ENCODE peak calls at places on chromosomes 2 and 18, in five cellular contexts. T, A, B, N and S are unnamed samples.

GRCh38 chr2:207075456-207075855 is 90.3 kb downstream of the KLF7 start:
- DNase-seq in T (no peak), B (no peak), N (no peak), A (no peak), S (no peak)

GRCh38 chr2:240803191-240803590 is 16.8 kb downstream of the KIF1A start:
- DNase-seq in N (no peak), A (no peak), B (no peak), T (no peak), S (no peak)

GRCh38 chr2:112884869-112885502 is 26.0 kb upstream of the IL37 start:
- DNase-seq in T (peak), A (peak), N (no peak), B (peak), S (no peak)

GRCh38 chr2:25822190-25823117 is 55.8 kb downstream of the ASXL2 start:
- DNase-seq in T (no peak), N (peak), A (peak), B (peak), S (no peak)

GRCh38 chr2:150162241-150162942 is 325.1 kb downstream of the RND3 start:
- DNase-seq in B (no peak), A (no peak), N (no peak), T (no peak), S (no peak)

GRCh38 chr2:219496781-219497494 is 1.8 kb upstream of the GMPPA start:
- DNase-seq in A (peak), B (no peak), T (peak), N (no peak), S (no peak)

GRCh38 chr2:109108740-109109139 is 20.3 kb upstream of the SH3RF3 start:
- DNase-seq in T (no peak), N (no peak), A (no peak), B (no peak), S (no peak)

GRCh38 chr2:215422676-215423075 is 13.2 kb downstream of the FN1 start:
- DNase-seq in B (peak), T (no peak), N (no peak), A (peak), S (no peak)

GRCh38 chr18:8507881-8508280 is 101.4 kb upstream of the RAB12 start:
- DNase-seq in T (no peak), A (peak), N (no peak), B (peak), S (no peak)

GRCh38 chr2:170783549-170783948 is 13.4 kb downstream of the ERICH2 start:
- DNase-seq in T (no peak), A (no peak), B (no peak), N (no peak), S (no peak)

GRCh38 chr2:129741165-129741564 is 238.3 kb upstream of the RAB6C start:
- DNase-seq in A (no peak), N (no peak), T (no peak), B (no peak), S (no peak)

GRCh38 chr2:151150325-151150724 is 111.3 kb downstream of the RBM43 start:
- DNase-seq in N (no peak), T (no peak), B (no peak), A (no peak), S (no peak)

GRCh38 chr2:70089220-70089945 is 2.1 kb downstream of the PCBP1 start:
- DNase-seq in T (no peak), N (no peak), B (no peak), A (peak), S (no peak)

GRCh38 chr18:12943200-12943599 is 4.6 kb upstream of the SEH1L start:
- DNase-seq in A (peak), T (no peak), B (peak), N (no peak), S (no peak)

GRCh38 chr2:11048335-11049008 is 106.8 kb upstream of the SLC66A3 start:
- DNase-seq in T (no peak), A (no peak), N (no peak), B (no peak), S (no peak)

GRCh38 chr2:104856086-104856972 is 2.4 kb downstream of the POU3F3 start:
- DNase-seq in A (no peak), N (no peak), B (no peak), T (no peak), S (no peak)

GRCh38 chr2:104855174-104856085 is 1.5 kb downstream of the POU3F3 start:
- DNase-seq in B (no peak), N (no peak), T (no peak), A (peak), S (no peak)

GRCh38 chr2:104857262-104858221 is 3.6 kb downstream of the POU3F3 start:
- DNase-seq in B (no peak), N (no peak), T (no peak), A (no peak), S (no peak)

GRCh38 chr2:104858325-104858978 is 4.5 kb downstream of the POU3F3 start:
- DNase-seq in T (no peak), B (no peak), N (no peak), A (no peak), S (no peak)

GRCh38 chr2:104856973-104857261 is 3.0 kb downstream of the POU3F3 start:
- DNase-seq in N (no peak), A (no peak), T (no peak), B (no peak), S (no peak)
- H3K4me3 ChIP-seq in N (peak), A (no peak), T (no peak), B (no peak), S (peak)

GRCh38 chr2:119260636-119261497 is 37.2 kb downstream of the STEAP3 start:
- DNase-seq in A (no peak), B (peak), N (no peak), T (no peak), S (peak)
- TF ChIP-seq CTCF in A (no peak), B (no peak), N (no peak), T (no peak), S (no peak)

GRCh38 chr2:88442501-88442900 is 10.0 kb downstream of the FOXI3 start:
- DNase-seq in B (no peak), A (no peak), N (no peak), T (no peak), S (no peak)

GRCh38 chr2:88448248-88448647 is 4.2 kb downstream of the FOXI3 start:
- DNase-seq in B (no peak), N (no peak), A (no peak), T (no peak), S (no peak)

GRCh38 chr2:88442061-88442460 is 10.4 kb downstream of the FOXI3 start:
- DNase-seq in T (no peak), N (no peak), A (no peak), B (no peak), S (no peak)

GRCh38 chr2:88443353-88443938 is 9.0 kb downstream of the FOXI3 start:
- DNase-seq in N (no peak), T (no peak), B (no peak), A (no peak), S (no peak)
- H3K4me3 ChIP-seq in N (no peak), T (no peak), B (no peak), A (no peak), S (no peak)

DNA sequence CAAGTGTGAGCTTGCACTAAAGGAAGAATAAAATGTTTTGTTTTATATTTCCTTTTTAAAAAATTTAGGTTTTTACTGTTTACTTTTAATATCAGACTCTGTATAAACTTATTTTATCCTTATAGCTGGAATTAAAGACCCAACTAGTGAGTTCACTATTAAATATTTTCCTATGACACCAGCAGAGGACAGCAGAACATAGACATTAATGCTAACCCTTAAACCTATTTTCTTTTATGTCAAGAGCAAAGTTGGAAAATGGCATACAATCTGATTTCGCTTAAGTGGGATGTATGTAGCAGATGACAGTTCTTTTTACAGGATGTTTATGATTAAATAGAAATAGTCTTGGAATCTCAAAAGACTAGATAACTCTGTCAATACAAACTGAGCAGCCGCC is 188.2 kb upstream of the XIRP2 start:
- DNase-seq in A (peak), B (no peak), T (no peak), N (no peak), S (no peak)
- TF ChIP-seq CTCF in A (no peak), B (no peak), T (no peak), N (no peak), S (peak)

GRCh38 chr2:235382091-235383000 is 111.5 kb upstream of the AGAP1 start:
- DNase-seq in T (no peak), A (no peak), B (no peak), N (no peak), S (no peak)

GRCh38 chr2:235381261-235381912 is 112.5 kb upstream of the AGAP1 start:
- DNase-seq in T (no peak), B (peak), A (no peak), N (no peak), S (no peak)

GRCh38 chr2:235378944-235379343 is 114.9 kb upstream of the AGAP1 start:
- DNase-seq in A (peak), B (no peak), N (no peak), T (no peak), S (no peak)

GRCh38 chr2:235384624-235385023 is 109.2 kb upstream of the AGAP1 start:
- DNase-seq in B (no peak), N (peak), T (no peak), A (no peak), S (no peak)

GRCh38 chr2:235383272-235383843 is 110.5 kb upstream of the AGAP1 start:
- DNase-seq in B (no peak), N (no peak), T (no peak), A (no peak), S (no peak)
- H3K4me3 ChIP-seq in B (no peak), N (no peak), T (no peak), A (no peak), S (no peak)